ENCODE peak calls at places on chromosomes 3 and 15, in ten cellular contexts. X, Y, V, K, N, C, L, M, O and E are unnamed samples.

GRCh38 chr3:145266368-145266767 is 894.6 kb downstream of the PLOD2 start:
- DNase-seq in X (no peak), Y (no peak), V (no peak), K (no peak), N (no peak), C (peak; percentile 18), L (no peak), M (no peak), O (no peak), E (no peak)

GRCh38 chr15:38474155-38474757 is 20.3 kb downstream of the FAM98B start:
- DNase-seq in X (peak; percentile 11), Y (peak; percentile 25), V (peak; percentile 27), K (no peak), N (peak; percentile 73), C (peak; percentile 73), L (no peak), M (peak; percentile 21), O (no peak), E (peak; percentile 3)

GRCh38 chr3:185843635-185844034 is 18.8 kb upstream of the IGF2BP2 start:
- DNase-seq in X (no peak), Y (no peak), V (no peak), K (no peak), N (no peak), C (no peak), L (no peak), M (no peak), O (no peak), E (no peak)

GRCh38 chr3:177343122-177343521 is 145.8 kb upstream of the TBL1XR1 start:
- DNase-seq in X (no peak), Y (no peak), V (no peak), K (no peak), N (no peak), C (no peak), L (no peak), M (no peak), O (no peak), E (no peak)

GRCh38 chr3:74435631-74436030 is 178.8 kb downstream of the CNTN3 start:
- DNase-seq in X (no peak), Y (no peak), V (no peak), K (no peak), N (no peak), C (no peak), L (no peak), M (no peak), O (no peak), E (no peak)

GRCh38 chr15:48389701-48390143 is 58.5 kb downstream of the DUT start:
- DNase-seq in X (no peak), Y (no peak), V (no peak), K (no peak), N (no peak), C (no peak), L (no peak), M (no peak), O (peak; percentile 49), E (no peak)

GRCh38 chr3:46928297-46928696 is 48.2 kb downstream of the CCDC12 start:
- DNase-seq in X (no peak), Y (no peak), V (no peak), K (no peak), N (peak; percentile 65), C (no peak), L (no peak), M (no peak), O (no peak), E (no peak)

GRCh38 chr3:150248116-150248864 is 159.8 kb upstream of the TSC22D2 start:
- DNase-seq in X (no peak), Y (peak; percentile 73), V (no peak), K (no peak), N (peak; percentile 90), C (no peak), L (no peak), M (no peak), O (no peak), E (no peak)

GRCh38 chr3:157920804-157921203 is 185.4 kb downstream of the SHOX2 start:
- DNase-seq in X (no peak), Y (no peak), V (no peak), K (no peak), N (no peak), C (no peak), L (no peak), M (no peak), O (no peak), E (no peak)

GRCh38 chr15:73633111-73633990 is at the start of gene NPTN:
- DNase-seq in X (peak; percentile 96), Y (peak; percentile 94), V (peak; percentile 98), K (peak; percentile 95), N (peak; percentile 96), C (peak; percentile 98), L (peak; percentile 96), M (peak; percentile 98), O (peak; percentile 98), E (peak; percentile 96)

GRCh38 chr3:152284906-152285305 is 16.2 kb downstream of the MBNL1 start:
- DNase-seq in X (no peak), Y (no peak), V (no peak), K (no peak), N (no peak), C (no peak), L (no peak), M (no peak), O (no peak), E (no peak)

GRCh38 chr3:174330303-174330702 is 528.8 kb upstream of the NAALADL2 start:
- DNase-seq in X (no peak), Y (peak; percentile 60), V (no peak), K (no peak), N (peak; percentile 78), C (no peak), L (no peak), M (no peak), O (no peak), E (no peak)

GRCh38 chr3:65732060-65732933 is 306.4 kb downstream of the MAGI1 start:
- DNase-seq in X (no peak), Y (no peak), V (no peak), K (no peak), N (peak; percentile 68), C (peak; percentile 81), L (no peak), M (no peak), O (peak; percentile 15), E (no peak)

GRCh38 chr3:80213076-80213475 is 445.3 kb upstream of the ROBO1 start:
- DNase-seq in X (no peak), Y (peak; percentile 69), V (no peak), K (no peak), N (no peak), C (peak; percentile 4), L (no peak), M (no peak), O (no peak), E (no peak)

GRCh38 chr15:77144492-77145070 is 73.7 kb upstream of the TSPAN3 start:
- DNase-seq in X (no peak), Y (peak; percentile 95), V (no peak), K (no peak), N (peak; percentile 97), C (no peak), L (no peak), M (no peak), O (no peak), E (no peak)

GRCh38 chr15:65400760-65401606 is 21.8 kb downstream of the IGDCC4 start:
- DNase-seq in X (peak; percentile 8), Y (peak; percentile 39), V (peak; percentile 26), K (peak; percentile 8), N (peak; percentile 61), C (peak; percentile 83), L (no peak), M (peak; percentile 13), O (peak; percentile 43), E (peak; percentile 19)

GRCh38 chr3:120094776-120095225 is 554 bp upstream of the GSK3B start:
- DNase-seq in X (peak; percentile 99), Y (peak; percentile 100), V (peak; percentile 89), K (peak; percentile 100), N (peak; percentile 100), C (peak; percentile 99), L (no peak), M (no peak), O (peak; percentile 100), E (peak; percentile 100)

GRCh38 chr3:66567066-66567465 is 66.2 kb upstream of the LRIG1 start:
- DNase-seq in X (no peak), Y (peak; percentile 90), V (no peak), K (no peak), N (peak; percentile 20), C (no peak), L (no peak), M (no peak), O (no peak), E (no peak)

GRCh38 chr3:192652731-192653130 is 74.6 kb downstream of the FGF12 start:
- DNase-seq in X (no peak), Y (no peak), V (no peak), K (no peak), N (no peak), C (no peak), L (no peak), M (no peak), O (no peak), E (no peak)

GRCh38 chr15:63234479-63234878 is 42.9 kb upstream of the APH1B start:
- DNase-seq in X (no peak), Y (no peak), V (no peak), K (no peak), N (peak; percentile 67), C (no peak), L (no peak), M (no peak), O (peak; percentile 38), E (no peak)

GRCh38 chr15:60859996-60860494 is 369.1 kb downstream of the RORA start:
- DNase-seq in X (no peak), Y (peak; percentile 27), V (no peak), K (no peak), N (peak; percentile 13), C (no peak), L (no peak), M (no peak), O (no peak), E (no peak)

GRCh38 chr3:84110787-84111186 is 848.0 kb upstream of the CADM2 start:
- DNase-seq in X (no peak), Y (no peak), V (no peak), K (no peak), N (no peak), C (no peak), L (no peak), M (no peak), O (no peak), E (no peak)

GRCh38 chr3:8839607-8840325 is 70.4 kb upstream of the OXTR start:
- DNase-seq in X (no peak), Y (no peak), V (no peak), K (no peak), N (no peak), C (no peak), L (no peak), M (no peak), O (no peak), E (no peak)

GRCh38 chr3:124878561-124879394 is 8.4 kb downstream of the ITGB5 start:
- DNase-seq in X (no peak), Y (peak; percentile 78), V (no peak), K (no peak), N (peak; percentile 99), C (no peak), L (no peak), M (no peak), O (peak; percentile 62), E (no peak)

GRCh38 chr15:38873151-38873550 is 308.5 kb upstream of the RASGRP1 start:
- DNase-seq in X (no peak), Y (no peak), V (no peak), K (no peak), N (no peak), C (no peak), L (no peak), M (no peak), O (no peak), E (no peak)

GRCh38 chr3:4744405-4745239 is 234.6 kb upstream of the BHLHE40 start:
- DNase-seq in X (no peak), Y (no peak), V (no peak), K (no peak), N (peak; percentile 57), C (no peak), L (no peak), M (no peak), O (no peak), E (no peak)

GRCh38 chr3:34109846-34110245 is 311.4 kb downstream of the PDCD6IP start:
- DNase-seq in X (no peak), Y (no peak), V (no peak), K (no peak), N (no peak), C (no peak), L (no peak), M (no peak), O (no peak), E (no peak)

GRCh38 chr3:7876741-7877297 is 624.8 kb upstream of the LMCD1 start:
- DNase-seq in X (peak; percentile 38), Y (no peak), V (peak; percentile 5), K (no peak), N (no peak), C (no peak), L (peak; percentile 10), M (peak; percentile 20), O (no peak), E (peak; percentile 4)